ENCODE peak calls at places on chromosome 10, in four cellular contexts. H, M, A and T are unnamed samples.

GRCh38 chr10:6200588-6201510 is 1.9 kb upstream of the PFKFB3 start:
- DNase-seq in H (no peak), M (no peak), A (no peak), T (no peak)

GRCh38 chr10:131080571-131080970 is 230.9 kb downstream of the TCERG1L start:
- DNase-seq in A (no peak), M (no peak), H (no peak), T (no peak)

GRCh38 chr10:641149-642010 is 48.1 kb downstream of the DIP2C start:
- DNase-seq in H (no peak), M (no peak), A (no peak), T (no peak)

GRCh38 chr10:18260308-18260971 is 120.2 kb downstream of the CACNB2 start:
- DNase-seq in A (peak), H (no peak), M (no peak), T (no peak)

GRCh38 chr10:73506491-73506890 is 10.7 kb upstream of the PPP3CB start:
- DNase-seq in H (no peak), A (no peak), M (no peak), T (no peak)

GRCh38 chr10:110075726-110076125 is 67.9 kb downstream of the ADD3 start:
- DNase-seq in H (no peak), M (no peak), A (no peak), T (no peak)

GRCh38 chr10:119336599-119336998 is 129.2 kb downstream of the GRK5 start:
- DNase-seq in A (no peak), M (no peak), H (no peak), T (no peak)

GRCh38 chr10:108904163-108904878 is 1019.0 kb downstream of the XPNPEP1 start:
- DNase-seq in M (no peak), H (no peak), A (no peak), T (no peak)

GRCh38 chr10:25465582-25466372 is 291.0 kb downstream of the GPR158 start:
- DNase-seq in H (no peak), M (peak), A (no peak), T (no peak)

GRCh38 chr10:58820386-58820785 is 307.7 kb downstream of the BICC1 start:
- DNase-seq in H (no peak), A (no peak), M (no peak), T (no peak)

GRCh38 chr10:48610585-48611093 is 5.8 kb upstream of the ARHGAP22 start:
- DNase-seq in H (no peak), M (no peak), A (no peak), T (peak)

GRCh38 chr10:132519382-132520146 is 18.0 kb upstream of the INPP5A start:
- DNase-seq in M (no peak), A (no peak), H (no peak), T (peak)

GRCh38 chr10:31099664-31100063 is 68.0 kb upstream of the ZNF438 start:
- DNase-seq in H (no peak), M (no peak), A (no peak), T (no peak)

GRCh38 chr10:58518775-58519174 is 6.1 kb downstream of the BICC1 start:
- DNase-seq in A (no peak), M (no peak), H (no peak), T (no peak)

GRCh38 chr10:35331894-35332640 is 4.2 kb upstream of the CCNY start:
- DNase-seq in A (no peak), H (no peak), M (no peak), T (no peak)

GRCh38 chr10:88091490-88092061 is 228.2 kb downstream of the PTEN start:
- DNase-seq in A (no peak), H (no peak), M (no peak), T (no peak)

GRCh38 chr10:50561266-50561665 is 62.5 kb downstream of the SGMS1 start:
- DNase-seq in M (no peak), A (no peak), H (no peak), T (no peak)

GRCh38 chr10:132627736-132628512 is 90.3 kb downstream of the INPP5A start:
- DNase-seq in M (no peak), A (no peak), H (no peak), T (peak)

GRCh38 chr10:97685395-97685958 is 1.6 kb downstream of the AVPI1 start:
- DNase-seq in A (no peak), H (no peak), M (no peak), T (no peak)

GRCh38 chr10:14483417-14483816 is 152.7 kb upstream of the FRMD4A start:
- DNase-seq in A (no peak), M (no peak), H (no peak), T (no peak)

GRCh38 chr10:102514487-102515311 is 10.9 kb downstream of the SUFU start:
- DNase-seq in H (no peak), A (no peak), M (no peak), T (no peak)

GRCh38 chr10:123995461-123996131 is 97.8 kb downstream of the CHST15 start:
- DNase-seq in H (no peak), A (peak), M (no peak), T (peak)

GRCh38 chr10:6140141-6140841 is 51.5 kb downstream of the RBM17 start:
- DNase-seq in H (no peak), M (no peak), A (no peak), T (no peak)

GRCh38 chr10:121774813-121775212 is 153.0 kb downstream of the ATE1 start:
- DNase-seq in A (no peak), H (no peak), M (no peak), T (no peak)

GRCh38 chr10:110530131-110530831 is 32.6 kb downstream of the DUSP5 start:
- DNase-seq in M (no peak), H (no peak), A (no peak), T (no peak)

GRCh38 chr10:22321156-22321711 is 335 bp downstream of the BMI1 start:
- DNase-seq in A (peak), M (no peak), H (no peak), T (no peak)

GRCh38 chr10:85642421-85643170 is 724.0 kb downstream of the GRID1 start:
- DNase-seq in M (no peak), H (peak), A (no peak), T (no peak)